ENCODE peak calls at places on chromosome 4, in eight cellular contexts. Z is hepatocyte, I is fibroblast of lung, Q is GM12878, E is right cardiac atrium, U is BE2C, F is astrocyte, H is suprapubic skin. Y is an unnamed sample. For H3K4me1, the result is how much of the 10 kb centered on the place peaks cover.

GRCh38 chr4:117481742-117482141 is 396.4 kb upstream of the TRAM1L1 start:
- DNase-seq in Z (no peak), I (peak), Q (no peak), E (no peak), U (no peak), F (peak), H (no peak), Y (no peak)

GRCh38 chr4:15003441-15003890 is 1.2 kb downstream of the CPEB2 start:
- DNase-seq in Z (peak), I (peak), Q (no peak), E (peak), U (peak), F (no peak), H (peak), Y (no peak)

GRCh38 chr4:85836588-85836987 is 361.6 kb downstream of the ARHGAP24 start:
- DNase-seq in Z (no peak), I (no peak), Q (no peak), E (no peak), U (no peak), F (no peak), H (no peak), Y (no peak)

GRCh38 chr4:25180524-25181131 is 20.4 kb upstream of the SEPSECS start:
- DNase-seq in Z (peak), I (peak), Q (no peak), E (no peak), U (peak), F (peak), H (no peak), Y (no peak)

GRCh38 chr4:76732246-76732645 is 165.7 kb downstream of the SOWAHB start:
- DNase-seq in Z (no peak), I (no peak), Q (no peak), E (no peak), U (no peak), F (no peak), H (no peak), Y (no peak)

GRCh38 chr4:2441393-2442174 is 22.8 kb downstream of the CFAP99 start:
- DNase-seq in Z (peak), I (peak), Q (peak), E (peak), U (peak), F (peak), H (no peak), Y (no peak)

GRCh38 chr4:140109626-140110213 is 44.3 kb downstream of the MAML3 start:
- DNase-seq in Z (no peak), I (no peak), Q (no peak), E (no peak), U (peak), F (no peak), H (no peak), Y (no peak)

GRCh38 chr4:27181672-27182071 is 321.0 kb downstream of the STIM2 start:
- DNase-seq in Z (peak), I (no peak), Q (no peak), E (no peak), U (no peak), F (no peak), H (no peak), Y (no peak)

GRCh38 chr4:106893395-106893881 is 142.7 kb downstream of the DKK2 start:
- DNase-seq in Z (no peak), I (no peak), Q (no peak), E (no peak), U (no peak), F (no peak), H (no peak), Y (no peak)

GRCh38 chr4:152408514-152409327 is 127.2 kb downstream of the FBXW7 start:
- DNase-seq in Z (peak), I (peak), Q (no peak), E (no peak), U (no peak), F (no peak), H (no peak), Y (no peak)

GRCh38 chr4:185945238-185945637 is 123.7 kb upstream of the TLR3 start:
- DNase-seq in Z (no peak), I (no peak), Q (no peak), E (no peak), U (no peak), F (no peak), H (no peak), Y (no peak)

GRCh38 chr4:138910914-138911336 is 104.7 kb upstream of the NOCT start:
- DNase-seq in Z (peak), I (peak), Q (no peak), E (peak), U (peak), F (peak), H (peak), Y (no peak)

GRCh38 chr4:153620352-153620751 is 63.7 kb upstream of the TLR2 start:
- DNase-seq in Z (no peak), I (no peak), Q (no peak), E (no peak), U (no peak), F (no peak), H (no peak), Y (no peak)

GRCh38 chr4:120286813-120287212 is 220.2 kb upstream of the MAD2L1 start:
- DNase-seq in Z (no peak), I (no peak), Q (no peak), E (no peak), U (no peak), F (no peak), H (no peak), Y (no peak)

GRCh38 chr4:3660086-3660927 is 105.9 kb upstream of the ADRA2C start:
- DNase-seq in Z (no peak), I (no peak), Q (no peak), E (peak), U (peak), F (no peak), H (no peak), Y (no peak)

GRCh38 chr4:9953089-9953488 is 68.2 kb downstream of the SLC2A9 start:
- DNase-seq in Z (no peak), I (no peak), Q (no peak), E (no peak), U (no peak), F (no peak), H (no peak), Y (peak)

GRCh38 chr4:127799711-127800110 is 17.6 kb downstream of the HSPA4L start:
- DNase-seq in Z (no peak), I (no peak), Q (no peak), E (no peak), U (no peak), F (no peak), H (no peak), Y (no peak)

GRCh38 chr4:79498282-79498681 is 90.3 kb upstream of the GK2 start:
- DNase-seq in Z (no peak), I (no peak), Q (no peak), E (no peak), U (no peak), F (no peak), H (no peak), Y (no peak)

GRCh38 chr4:13527192-13527982 is 16.9 kb downstream of the NKX3-2 start:
- DNase-seq in Z (no peak), I (no peak), Q (no peak), E (no peak), U (no peak), F (no peak), H (no peak), Y (peak)

GRCh38 chr4:75499900-75500299 is 14.3 kb downstream of the RCHY1 start:
- DNase-seq in Z (no peak), I (no peak), Q (no peak), E (no peak), U (no peak), F (no peak), H (no peak), Y (no peak)

GRCh38 chr4:24488399-24489164 is 95.8 kb downstream of the DHX15 start:
- DNase-seq in Z (peak), I (peak), Q (peak), E (peak), U (peak), F (peak), H (peak), Y (no peak)

DNA sequence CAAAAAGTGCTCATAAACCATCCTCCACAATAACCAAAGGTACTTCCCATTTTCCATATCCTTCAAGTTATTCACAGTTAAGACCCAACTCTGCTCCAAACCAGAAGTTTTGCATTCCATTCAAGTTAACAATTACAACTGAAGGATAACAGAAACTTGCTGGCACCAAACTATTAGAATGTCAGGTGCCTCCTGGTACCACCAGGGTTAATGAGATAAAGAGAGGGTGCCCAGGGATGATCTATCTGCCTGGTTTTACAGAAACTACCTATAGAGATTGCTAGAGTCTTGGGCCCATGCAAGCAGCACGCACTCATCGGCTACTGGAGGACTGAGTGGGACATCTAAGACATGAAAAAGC is 114.6 kb downstream of the RBM47 start:
- DNase-seq in Z (peak), I (peak), Q (no peak), E (no peak), U (no peak), F (peak), H (no peak), Y (no peak)
- H3K4me1 ChIP-seq in Z (under half), I (under half), Q (under half), E (under half), U (under half), F (under half), H (under half), Y (under half)

GRCh38 chr4:98658287-98659105 is at the start of gene TSPAN5:
- DNase-seq in Z (peak), I (peak), Q (no peak), E (peak), U (peak), F (peak), H (peak), Y (no peak)
- H3K4me1 ChIP-seq in Z (under half), I (under half), Q (under half), E (under half), U (under half), F (under half), H (half or more), Y (half or more)

DNA sequence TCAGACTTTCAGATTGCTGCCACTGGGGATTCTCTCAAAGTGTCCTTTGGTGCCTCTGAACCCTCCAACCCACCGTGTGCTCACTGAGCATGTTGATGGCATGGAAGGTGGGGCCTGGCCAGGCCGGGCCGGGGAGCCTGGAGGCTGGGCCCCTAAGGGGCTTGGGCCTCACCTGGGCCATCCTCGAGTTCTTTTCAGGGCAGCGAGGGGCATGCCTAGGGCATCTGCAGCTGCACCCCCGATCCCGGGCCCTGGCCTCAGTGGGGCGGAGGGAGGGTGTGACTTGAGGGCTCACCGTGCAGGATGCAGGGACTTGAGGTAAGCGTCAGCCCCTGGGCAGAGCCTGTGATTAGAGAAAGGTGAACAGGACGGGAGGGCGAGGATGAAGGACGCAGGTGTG is 1.6 kb upstream of the SH3TC1 start:
- DNase-seq in Z (no peak), I (no peak), Q (no peak), E (peak), U (no peak), F (no peak), H (no peak), Y (no peak)
- H3K4me1 ChIP-seq in Z (under half), I (under half), Q (under half), E (under half), U (under half), F (under half), H (half or more), Y (half or more)

DNA sequence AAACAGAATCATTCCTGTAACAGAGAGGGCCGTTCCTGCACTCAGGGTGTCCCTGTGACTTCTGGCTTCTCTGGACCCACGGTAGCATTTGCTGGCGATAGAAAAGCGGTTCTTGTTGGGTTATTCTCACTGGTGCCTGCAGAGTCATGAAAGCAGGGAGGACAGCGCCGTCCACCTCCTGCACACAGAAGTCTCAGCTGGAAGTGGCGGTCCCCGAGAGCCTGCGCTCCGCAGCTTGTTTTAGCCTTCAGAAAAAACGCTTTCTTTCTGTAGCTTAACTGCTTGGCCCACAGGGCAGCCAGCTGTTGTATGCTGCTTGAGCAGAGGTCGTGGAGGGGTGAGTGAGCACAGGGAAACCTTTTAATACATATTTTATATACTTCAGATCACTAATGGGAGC is 400.7 kb upstream of the FAT1 start:
- DNase-seq in Z (no peak), I (no peak), Q (no peak), E (no peak), U (peak), F (no peak), H (no peak), Y (no peak)
- H3K4me1 ChIP-seq in Z (under half), I (under half), Q (under half), E (under half), U (under half), F (under half), H (under half), Y (under half)

GRCh38 chr4:6688879-6689505 is 4.7 kb upstream of the S100P start:
- DNase-seq in Z (peak), I (peak), Q (no peak), E (peak), U (peak), F (peak), H (no peak), Y (no peak)
- H3K4me1 ChIP-seq in Z (under half), I (under half), Q (under half), E (under half), U (under half), F (under half), H (under half), Y (under half)